ENCODE peak calls at places on chromosome 6, in four cellular contexts. E is IMR-90, C is transverse colon, Y is ovary. D is an unnamed sample.

GRCh38 chr6:27605401-27606342 is 132.8 kb upstream of the ZNF184 start:
- DNase-seq in E (peak; percentile 59), C (no peak), Y (no peak), D (no peak)

GRCh38 chr6:28651161-28651560 is 125.5 kb downstream of the GPX5 start:
- DNase-seq in E (no peak), Y (no peak), C (no peak), D (no peak)

GRCh38 chr6:10725716-10726115 is 2.8 kb downstream of the TMEM14C start:
- DNase-seq in Y (no peak), E (no peak), C (no peak), D (no peak)

GRCh38 chr6:147001621-147002020 is 202.6 kb upstream of the STXBP5 start:
- DNase-seq in Y (no peak), C (no peak), E (no peak), D (no peak)

GRCh38 chr6:158309814-158310213 is 2.5 kb upstream of the TULP4 start:
- DNase-seq in Y (no peak), C (no peak), E (no peak), D (no peak)

GRCh38 chr6:167933290-167933689 is 64.2 kb upstream of the KIF25 start:
- DNase-seq in E (no peak), Y (no peak), C (no peak), D (no peak)

GRCh38 chr6:15461127-15461944 is 201.5 kb downstream of the DTNBP1 start:
- DNase-seq in Y (no peak), E (no peak), C (no peak), D (no peak)

GRCh38 chr6:121485359-121485809 is 49.9 kb downstream of the GJA1 start:
- DNase-seq in E (peak; percentile 14), C (no peak), Y (no peak), D (no peak)

GRCh38 chr6:106097368-106098231 is 11.5 kb downstream of the PRDM1 start:
- DNase-seq in Y (no peak), E (peak; percentile 63), C (peak; percentile 51), D (no peak)

GRCh38 chr6:150959071-150959637 is 93.7 kb downstream of the MTHFD1L start:
- DNase-seq in E (no peak), Y (peak; percentile 25), C (peak; percentile 23), D (no peak)

GRCh38 chr6:106872044-106872443 is 102.5 kb downstream of the CD24 start:
- DNase-seq in E (no peak), Y (no peak), C (no peak), D (no peak)

GRCh38 chr6:21277601-21278043 is 315.9 kb upstream of the SOX4 start:
- DNase-seq in E (no peak), C (no peak), Y (no peak), D (no peak)

GRCh38 chr6:156773935-156774871 is 3.0 kb upstream of the ARID1B start:
- DNase-seq in C (no peak), E (no peak), Y (no peak), D (no peak)

GRCh38 chr6:126339796-126340750 is at the start of gene CENPW:
- DNase-seq in Y (peak; percentile 64), E (peak; percentile 86), C (peak; percentile 93), D (peak; percentile 92)

GRCh38 chr6:42555477-42556457 is 8.1 kb upstream of the UBR2 start:
- DNase-seq in E (peak; percentile 32), C (peak; percentile 81), Y (no peak), D (no peak)

GRCh38 chr6:102458990-102459389 is 1065.5 kb downstream of the GRIK2 start:
- DNase-seq in E (no peak), C (no peak), Y (no peak), D (no peak)

GRCh38 chr6:2103644-2104523 is 141.5 kb downstream of the GMDS start:
- DNase-seq in E (peak; percentile 69), C (no peak), Y (no peak), D (no peak)

GRCh38 chr6:7052441-7052936 is 55.3 kb upstream of the RREB1 start:
- DNase-seq in Y (peak; percentile 85), E (peak; percentile 65), C (peak; percentile 42), D (peak; percentile 36)

GRCh38 chr6:11805259-11806053 is 26.9 kb upstream of the ADTRP start:
- DNase-seq in Y (no peak), C (peak; percentile 79), E (no peak), D (peak; percentile 9)

GRCh38 chr6:142810952-142811514 is 133.9 kb downstream of the HIVEP2 start:
- DNase-seq in Y (no peak), E (peak; percentile 88), C (no peak), D (no peak)

GRCh38 chr6:165762876-165763275 is 99.8 kb upstream of the PDE10A start:
- DNase-seq in C (no peak), Y (no peak), E (peak; percentile 54), D (no peak)

GRCh38 chr6:70506321-70506720 is 60.4 kb upstream of the SDHAF4 start:
- DNase-seq in E (no peak), Y (no peak), C (no peak), D (no peak)

GRCh38 chr6:4130357-4130987 is 4.9 kb downstream of the ECI2 start:
- DNase-seq in E (no peak), Y (no peak), C (peak; percentile 52), D (peak; percentile 41)

GRCh38 chr6:36289281-36290018 is 19.6 kb downstream of the PNPLA1 start:
- DNase-seq in C (no peak), Y (no peak), E (no peak), D (no peak)

GRCh38 chr6:51214442-51214841 is 395.8 kb downstream of the TFAP2B start:
- DNase-seq in Y (no peak), E (no peak), C (no peak), D (no peak)

GRCh38 chr6:146028250-146028789 is 542 bp upstream of the GRM1 start:
- DNase-seq in Y (peak; percentile 25), C (peak; percentile 32), E (peak; percentile 42), D (no peak)

GRCh38 chr6:133958782-133959181 is 5.8 kb downstream of the TBPL1 start:
- DNase-seq in Y (no peak), E (no peak), C (no peak), D (no peak)

GRCh38 chr6:38339914-38340313 is 299.8 kb downstream of the BTBD9 start:
- DNase-seq in C (no peak), Y (no peak), E (no peak), D (no peak)

GRCh38 chr6:38341501-38341900 is 298.2 kb downstream of the BTBD9 start:
- DNase-seq in Y (no peak), C (no peak), E (no peak), D (no peak)

GRCh38 chr6:38336922-38337321 is 302.8 kb downstream of the BTBD9 start:
- DNase-seq in Y (no peak), E (no peak), C (no peak), D (no peak)

DNA sequence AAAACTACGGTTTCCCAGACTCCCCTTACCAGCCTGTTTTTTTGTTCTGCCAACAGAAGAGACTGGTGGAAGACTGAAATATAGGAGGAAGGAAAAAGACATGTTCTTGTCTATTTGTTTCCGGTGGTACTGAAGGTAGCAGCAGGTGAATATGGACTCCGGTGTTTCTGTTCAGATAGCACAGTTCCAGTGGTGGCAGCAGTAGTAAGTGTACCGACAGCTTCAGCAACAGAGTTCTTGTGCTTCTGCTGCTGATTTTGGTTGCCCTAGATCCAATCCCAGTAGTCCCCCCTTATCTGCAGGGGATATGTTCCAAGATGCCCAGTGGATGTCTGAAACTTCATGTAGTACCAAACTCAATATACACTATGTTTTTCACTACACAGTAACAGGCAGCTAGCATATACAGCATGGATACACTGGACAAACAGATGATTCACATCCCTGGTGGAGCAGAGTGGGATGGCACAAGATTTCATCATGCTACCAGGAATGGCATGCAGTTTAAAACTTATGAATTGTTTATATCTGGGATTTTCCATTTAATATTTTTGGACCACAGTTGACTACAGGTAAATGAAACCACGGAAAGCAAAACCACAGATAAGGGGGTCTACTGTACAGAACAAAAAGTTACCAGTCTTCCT is 301.8 kb downstream of the BTBD9 start:
- DNase-seq in C (no peak), Y (no peak), E (peak; percentile 88), D (no peak)
- TF ChIP-seq CTCF in C (no peak), Y (no peak), E (peak; percentile 36), D (no peak)

GRCh38 chr6:98835149-98836024 is 1.0 kb downstream of the POU3F2 start:
- DNase-seq in E (no peak), Y (no peak), C (no peak), D (no peak)

GRCh38 chr6:98834060-98835031 is at the start of gene POU3F2:
- DNase-seq in Y (peak; percentile 87), E (peak; percentile 77), C (peak; percentile 57), D (peak; percentile 92)

GRCh38 chr6:98832282-98833100 is 1.9 kb upstream of the POU3F2 start:
- DNase-seq in E (peak; percentile 74), Y (no peak), C (no peak), D (no peak)

GRCh38 chr6:98831057-98832031 is 3.0 kb upstream of the POU3F2 start:
- DNase-seq in C (no peak), E (no peak), Y (no peak), D (no peak)

GRCh38 chr6:98833101-98834059 is 994 bp upstream of the POU3F2 start:
- DNase-seq in E (peak; percentile 16), C (no peak), Y (no peak), D (peak; percentile 89)
- H3K4me3 ChIP-seq in E (peak overlapping the region; percentile 16), C (peak overlapping the region; percentile 13), Y (peak overlapping the region; percentile 58), D (peak overlapping the region; percentile 9)

GRCh38 chr6:149480502-149481280 is 4.1 kb downstream of the ZC3H12D start:
- DNase-seq in Y (no peak), C (no peak), E (no peak), D (no peak)
- TF ChIP-seq POLR2A in Y (no peak), C (no peak), E (no peak), D (no peak)

GRCh38 chr6:25743868-25744267 is 10.7 kb upstream of the SLC17A4 start:
- DNase-seq in C (no peak), Y (no peak), E (no peak), D (no peak)
- TF ChIP-seq CTCF in C (no peak), Y (no peak), E (no peak), D (no peak)

GRCh38 chr6:16725145-16725864 is 36.0 kb downstream of the ATXN1 start:
- DNase-seq in E (peak; percentile 88), Y (no peak), C (no peak), D (no peak)
- H3K4me3 ChIP-seq in E (peak overlapping the region; percentile 22), Y (peak overlapping the region; percentile 22), C (no peak overlapping the region), D (no peak overlapping the region)

DNA sequence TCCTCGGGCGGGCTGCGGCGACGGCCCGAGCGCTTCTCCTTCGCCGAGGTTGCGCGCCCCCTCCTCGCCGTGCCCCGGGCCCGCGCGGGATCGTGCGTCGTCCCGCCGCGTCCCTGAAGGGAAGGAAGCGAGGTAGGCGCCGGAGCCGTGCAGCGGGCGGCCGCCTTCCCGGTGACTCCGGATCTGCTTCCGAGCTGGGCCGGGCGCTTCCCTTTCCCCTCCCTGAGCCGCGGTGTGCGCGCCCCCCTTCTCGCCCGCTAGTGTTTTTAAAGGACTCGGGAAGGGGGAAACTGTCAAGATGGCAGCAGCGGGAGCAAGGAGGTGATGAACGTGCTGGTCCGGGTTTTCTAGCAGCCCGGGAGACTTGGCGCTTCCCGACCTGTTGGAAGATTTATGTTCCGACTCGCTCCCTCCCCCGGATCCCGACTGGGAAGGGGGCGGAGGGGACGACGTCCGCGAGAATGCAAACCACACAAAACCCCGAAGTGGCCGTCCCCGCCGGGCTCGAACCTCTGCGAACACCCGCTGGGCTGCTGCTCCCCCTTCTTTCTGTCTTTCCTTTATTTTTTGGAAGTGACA is 744 bp upstream of the FOXO3 start:
- DNase-seq in Y (peak; percentile 81), C (peak; percentile 69), E (peak; percentile 74), D (peak; percentile 63)
- TF ChIP-seq POLR2A in Y (no peak), C (peak; percentile 28), E (no peak), D (peak; percentile 92)